ENCODE peak calls at places on chromosomes 13 and 19, in six cellular contexts. W is H54, D is T-helper 1 cell, E is kidney, V is ACHN, L is uterus. N is an unnamed sample.

GRCh38 chr13:47908200-47908902 is 92.7 kb downstream of the SUCLA2 start:
- DNase-seq in W (no peak), L (no peak), D (peak; percentile 8), V (no peak), E (no peak), N (no peak)

GRCh38 chr13:39254606-39255005 is 216.3 kb downstream of the NHLRC3 start:
- DNase-seq in D (no peak), V (no peak), L (no peak), W (no peak), E (no peak), N (no peak)

GRCh38 chr19:46931197-46931596 is 70.4 kb downstream of the ARHGAP35 start:
- DNase-seq in D (no peak), E (no peak), W (no peak), V (no peak), L (no peak), N (no peak)

GRCh38 chr19:48271531-48272151 is 1.8 kb downstream of the ZNF114 start:
- DNase-seq in L (peak; percentile 38), V (peak; percentile 35), D (no peak), W (no peak), E (peak; percentile 79), N (peak; percentile 30)

GRCh38 chr13:94481966-94482365 is 2.5 kb upstream of the DCT start:
- DNase-seq in D (no peak), W (peak; percentile 17), E (no peak), L (no peak), V (peak; percentile 78), N (no peak)

GRCh38 chr19:49896863-49897621 is at the start of gene IL4I1:
- DNase-seq in E (no peak), V (peak; percentile 84), W (peak; percentile 63), L (no peak), D (peak; percentile 79), N (peak; percentile 86)

GRCh38 chr19:55160128-55160985 is 2.8 kb upstream of the TNNI3 start:
- DNase-seq in D (peak; percentile 89), E (peak; percentile 91), V (peak; percentile 85), W (peak; percentile 99), L (peak; percentile 59), N (peak; percentile 85)

GRCh38 chr19:7961930-7962626 is 18.6 kb upstream of the TIMM44 start:
- DNase-seq in L (no peak), E (no peak), W (no peak), D (no peak), V (peak; percentile 20), N (no peak)

GRCh38 chr19:17615889-17616685 is 60.6 kb downstream of the COLGALT1 start:
- DNase-seq in W (no peak), D (no peak), V (no peak), L (no peak), E (no peak), N (no peak)

GRCh38 chr19:18634612-18635290 is 2.1 kb upstream of the KLHL26 start:
- DNase-seq in W (no peak), L (no peak), D (no peak), E (no peak), V (no peak), N (no peak)

GRCh38 chr19:15184776-15185175 is 16.0 kb downstream of the NOTCH3 start:
- DNase-seq in V (no peak), E (no peak), D (no peak), W (no peak), L (no peak), N (no peak)

GRCh38 chr19:10045371-10045770 is 32.1 kb downstream of the RDH8 start:
- DNase-seq in D (no peak), V (no peak), L (no peak), W (no peak), E (no peak), N (no peak)

GRCh38 chr13:71522976-71523517 is 344.0 kb downstream of the DACH1 start:
- DNase-seq in D (no peak), V (no peak), L (no peak), E (no peak), W (no peak), N (peak; percentile 2)

GRCh38 chr13:22220186-22221160 is 549.6 kb downstream of the FGF9 start:
- DNase-seq in E (peak; percentile 59), V (no peak), W (no peak), L (no peak), D (no peak), N (no peak)

GRCh38 chr19:46748325-46749109 is 2.3 kb upstream of the STRN4 start:
- DNase-seq in D (peak; percentile 64), W (no peak), L (no peak), V (peak; percentile 33), E (peak; percentile 83), N (peak; percentile 85)

GRCh38 chr19:36051236-36051635 is 2.8 kb downstream of the THAP8 start:
- DNase-seq in W (no peak), L (no peak), D (no peak), V (peak; percentile 17), E (no peak), N (peak; percentile 12)

GRCh38 chr19:50983625-50984292 is at the start of gene KLK7:
- DNase-seq in E (no peak), W (no peak), L (no peak), D (no peak), V (no peak), N (no peak)

GRCh38 chr13:97224544-97225324 is 2.6 kb downstream of the MBNL2 start:
- DNase-seq in D (no peak), W (no peak), V (peak; percentile 53), E (no peak), L (no peak), N (peak; percentile 74)

GRCh38 chr19:18167975-18168645 is 5.5 kb upstream of the IFI30 start:
- DNase-seq in D (peak; percentile 63), E (no peak), V (peak; percentile 41), W (peak; percentile 91), L (no peak), N (peak; percentile 47)

GRCh38 chr19:33304760-33305647 is 2.7 kb upstream of the CEBPA start:
- DNase-seq in V (no peak), L (no peak), E (no peak), W (no peak), D (no peak), N (no peak)

GRCh38 chr13:95783747-95784146 is 106.8 kb downstream of the DNAJC3 start:
- DNase-seq in L (no peak), V (no peak), W (no peak), E (no peak), D (no peak), N (no peak)

GRCh38 chr13:107203146-107203847 is 635.4 kb upstream of the ARGLU1 start:
- DNase-seq in V (peak; percentile 13), W (peak; percentile 46), L (no peak), D (no peak), E (no peak), N (peak; percentile 88)

GRCh38 chr19:57903298-57904174 is 12.9 kb downstream of the ZNF417 start:
- DNase-seq in W (peak; percentile 19), E (no peak), V (peak; percentile 22), L (no peak), D (peak; percentile 4), N (peak; percentile 50)

GRCh38 chr13:45021250-45021649 is 31.9 kb downstream of the GPALPP1 start:
- DNase-seq in L (no peak), E (no peak), V (no peak), D (no peak), W (no peak), N (no peak)

GRCh38 chr13:98246538-98247172 is 69.6 kb upstream of the RNF113B start:
- DNase-seq in D (no peak), W (no peak), V (no peak), E (no peak), L (no peak), N (no peak)

N was measured in lung microvascular endothelial cell.